ENCODE peak calls at places on chromosomes 11 and 22, in five cellular contexts. J is naive thymus-derived CD4-positive, alpha-beta T cell; X is kidney epithelial cell; S is adipocyte; H is CD8-positive, alpha-beta T cell. I is an unnamed sample.

GRCh38 chr22:22180738-22181514 is 63.7 kb upstream of the VPREB1 start:
- DNase-seq in J (no peak), S (no peak), H (no peak), X (peak), I (peak)

GRCh38 chr22:43399980-43400358 is 11.8 kb upstream of the MPPED1 start:
- DNase-seq in H (no peak), S (no peak), J (no peak), X (no peak), I (no peak)

GRCh38 chr11:116217006-116217405 is 555.8 kb downstream of the BUD13 start:
- DNase-seq in H (no peak), X (no peak), S (peak), J (no peak), I (no peak)

GRCh38 chr22:22666307-22667091 is 22.1 kb downstream of the GGTLC2 start:
- DNase-seq in H (no peak), J (no peak), X (no peak), S (peak), I (no peak)

GRCh38 chr11:128551641-128552335 is 35.6 kb downstream of the ETS1 start:
- DNase-seq in H (peak), X (no peak), J (no peak), S (no peak), I (no peak)

GRCh38 chr11:33920838-33921613 is 29.1 kb upstream of the LMO2 start:
- DNase-seq in X (no peak), J (no peak), H (no peak), S (no peak), I (no peak)

GRCh38 chr22:50112151-50113118 is 22.6 kb downstream of the MOV10L1 start:
- DNase-seq in H (no peak), J (no peak), X (peak), S (peak), I (no peak)

GRCh38 chr11:102171101-102171500 is 60.9 kb downstream of the YAP1 start:
- DNase-seq in H (no peak), J (no peak), S (peak), X (no peak), I (no peak)

GRCh38 chr22:25002241-25002985 is 49.9 kb downstream of the KIAA1671 start:
- DNase-seq in H (no peak), X (no peak), S (no peak), J (no peak), I (no peak)

GRCh38 chr11:15159085-15159484 is 44.4 kb downstream of the INSC start:
- DNase-seq in J (no peak), S (peak), H (no peak), X (no peak), I (no peak)

GRCh38 chr11:119027561-119028345 is 2.9 kb downstream of the SLC37A4 start:
- DNase-seq in J (no peak), H (no peak), X (no peak), S (no peak), I (no peak)

GRCh38 chr22:42648368-42649260 is 578 bp downstream of the CYB5R3 start:
- DNase-seq in J (peak), S (peak), H (peak), X (no peak), I (no peak)

GRCh38 chr11:13923182-13923581 is 39.3 kb upstream of the SPON1 start:
- DNase-seq in J (no peak), H (no peak), X (no peak), S (no peak), I (peak)

GRCh38 chr11:85438328-85438727 is 188.8 kb downstream of the DLG2 start:
- DNase-seq in H (no peak), J (no peak), S (no peak), X (no peak), I (no peak)

GRCh38 chr11:59040607-59041006 is 45.5 kb upstream of the GLYATL1B start:
- DNase-seq in S (no peak), H (no peak), X (no peak), J (no peak), I (no peak)

GRCh38 chr22:50705219-50705691 is 32.6 kb downstream of the SHANK3 start:
- DNase-seq in J (no peak), S (no peak), X (peak), H (no peak), I (no peak)

GRCh38 chr11:95068549-95068948 is 1.8 kb downstream of the SRSF8 start:
- DNase-seq in X (peak), S (peak), H (peak), J (peak), I (peak)

GRCh38 chr22:30290318-30290678 is 993 bp upstream of the CASTOR1 start:
- DNase-seq in S (peak), X (no peak), H (no peak), J (no peak), I (no peak)

GRCh38 chr11:78465169-78465942 is 47.7 kb upstream of the GAB2 start:
- DNase-seq in S (no peak), J (peak), H (peak), X (no peak), I (no peak)

GRCh38 chr11:10762185-10762584 is 11.1 kb downstream of the CTR9 start:
- DNase-seq in S (no peak), X (no peak), J (no peak), H (no peak), I (no peak)

GRCh38 chr22:38782402-38783094 is 11.4 kb downstream of the DNAL4 start:
- DNase-seq in H (no peak), S (peak), X (no peak), J (no peak), I (no peak)

GRCh38 chr22:46056169-46057041 is 79.4 kb upstream of the WNT7B start:
- DNase-seq in J (no peak), X (no peak), S (peak), H (no peak), I (no peak)

GRCh38 chr22:46055176-46055850 is 78.4 kb upstream of the WNT7B start:
- DNase-seq in S (peak), H (no peak), X (no peak), J (no peak), I (no peak)

GRCh38 chr22:46057206-46057605 is 80.2 kb upstream of the WNT7B start:
- DNase-seq in S (peak), X (no peak), J (no peak), H (no peak), I (no peak)

GRCh38 chr22:46054878-46055158 is 77.9 kb upstream of the WNT7B start:
- DNase-seq in X (no peak), H (no peak), S (no peak), J (no peak), I (no peak)

DNA sequence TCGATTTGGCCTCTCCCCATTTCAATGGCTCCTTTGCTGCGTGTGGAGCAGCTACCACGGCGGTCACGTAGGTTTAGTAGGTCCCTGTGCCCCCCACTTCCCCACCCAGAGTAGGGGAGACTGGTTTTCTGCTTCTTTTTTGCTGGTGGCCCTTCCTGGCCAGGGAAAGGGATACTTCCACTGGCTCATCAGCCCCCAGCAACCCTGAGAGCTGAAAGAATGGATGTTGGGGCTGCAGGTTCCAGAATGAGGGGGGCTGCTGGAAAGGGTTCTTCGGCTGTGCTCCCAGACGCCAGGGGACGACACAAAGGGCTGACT is 78.8 kb upstream of the WNT7B start:
- DNase-seq in S (no peak), X (no peak), H (no peak), J (no peak), I (no peak)
- H3K4me3 ChIP-seq in S (peak), X (peak), H (no peak), J (no peak), I (peak)

GRCh38 chr22:40412441-40412840 is 42.0 kb downstream of the SGSM3 start:
- DNase-seq in S (no peak), H (no peak), J (no peak), X (no peak), I (no peak)
- H3K4me3 ChIP-seq in S (no peak), H (no peak), J (no peak), X (no peak), I (no peak)

GRCh38 chr11:44315947-44316387 is 6.0 kb upstream of the ALX4 start:
- DNase-seq in X (no peak), H (peak), S (peak), J (no peak), I (no peak)
- H3K4me3 ChIP-seq in X (no peak), H (no peak), S (no peak), J (no peak), I (no peak)

GRCh38 chr11:73981051-73981805 is 1.4 kb downstream of the UCP2 start:
- DNase-seq in H (no peak), X (no peak), S (no peak), J (no peak), I (no peak)
- H3K4me3 ChIP-seq in H (peak), X (peak), S (peak), J (peak), I (no peak)

I was measured in epithelial cell of proximal tubule.